ENCODE peak calls at places on chromosomes 11 and 22, in six cellular contexts. U, Y, E, P, G and S are unnamed samples.

GRCh38 chr11:10304495-10305261 is at the start of gene ADM:
- DNase-seq in E (peak; percentile 46), Y (no peak), G (peak; percentile 95), U (peak; percentile 85), P (peak; percentile 55), S (peak; percentile 82)

GRCh38 chr11:70090989-70091388 is 12.9 kb downstream of the ANO1 start:
- DNase-seq in Y (peak; percentile 88), P (no peak), E (no peak), G (no peak), U (peak; percentile 32), S (no peak)

GRCh38 chr11:110463153-110463552 is 33.4 kb downstream of the FDX1 start:
- DNase-seq in G (peak; percentile 38), E (no peak), U (peak; percentile 37), Y (peak; percentile 37), P (peak; percentile 38), S (peak; percentile 18)

GRCh38 chr22:19085233-19086043 is 36.8 kb downstream of the DGCR2 start:
- DNase-seq in G (peak; percentile 12), E (no peak), Y (no peak), U (no peak), P (no peak), S (peak; percentile 18)

GRCh38 chr22:29156507-29156906 is 49.2 kb upstream of the EMID1 start:
- DNase-seq in E (no peak), G (peak; percentile 18), P (no peak), U (no peak), Y (no peak), S (no peak)

GRCh38 chr22:37141971-37142647 is 7.6 kb downstream of the IL2RB start:
- DNase-seq in U (no peak), G (no peak), P (no peak), E (no peak), Y (no peak), S (no peak)

GRCh38 chr11:78725200-78725599 is 150.5 kb upstream of the NARS2 start:
- DNase-seq in G (no peak), U (no peak), E (no peak), P (no peak), Y (no peak), S (no peak)

GRCh38 chr11:5809122-5809519 is 397 bp downstream of the OR52N2 start:
- DNase-seq in G (no peak), U (no peak), P (no peak), Y (no peak), E (no peak), S (no peak)

GRCh38 chr22:39251762-39252460 is 7.1 kb upstream of the PDGFB start:
- DNase-seq in U (no peak), G (no peak), E (no peak), P (no peak), Y (no peak), S (no peak)

GRCh38 chr22:49340406-49340805 is 487.3 kb downstream of the BRD1 start:
- DNase-seq in G (no peak), Y (no peak), E (no peak), P (no peak), U (no peak), S (no peak)

GRCh38 chr11:104061851-104062521 is 25.5 kb downstream of the DDI1 start:
- DNase-seq in G (peak; percentile 9), Y (no peak), U (no peak), E (no peak), P (no peak), S (no peak)

GRCh38 chr22:25567305-25567704 is 2.8 kb downstream of the GRK3 start:
- DNase-seq in E (peak; percentile 1), U (no peak), P (no peak), Y (no peak), G (no peak), S (no peak)

GRCh38 chr11:3169235-3169951 is 4.3 kb upstream of the OSBPL5 start:
- DNase-seq in P (no peak), G (peak; percentile 81), Y (no peak), E (no peak), U (peak; percentile 54), S (no peak)

GRCh38 chr11:129975543-129975942 is 27.1 kb downstream of the PRDM10 start:
- DNase-seq in Y (no peak), U (no peak), P (no peak), E (no peak), G (no peak), S (no peak)

GRCh38 chr11:80346660-80347059 is 905.8 kb upstream of the TENM4 start:
- DNase-seq in U (no peak), G (no peak), E (no peak), P (no peak), Y (no peak), S (no peak)

GRCh38 chr11:86938900-86939880 is 16.0 kb downstream of the FZD4 start:
- DNase-seq in Y (peak; percentile 61), G (no peak), P (no peak), E (peak; percentile 11), U (no peak), S (peak; percentile 42)